ENCODE peak calls at places on chromosomes 4 and X, in four cellular contexts. D is WERI-Rb-1; L is tibial artery; U is CD8-positive, alpha-beta T cell. H is an unnamed sample.

GRCh38 chr4:184648220-184649025 is 824 bp downstream of the CASP3 start:
- DNase-seq in D (peak), L (peak), U (peak), H (peak)

GRCh38 chrX:155767101-155767878 is 113.9 kb upstream of the VAMP7 start:
- DNase-seq in D (peak), L (peak), U (peak), H (peak)

GRCh38 chr4:134308910-134309309 is 107.3 kb upstream of the PABPC4L start:
- DNase-seq in D (no peak), L (no peak), U (no peak), H (no peak)

GRCh38 chr4:148056879-148057278 is 325.0 kb downstream of the ARHGAP10 start:
- DNase-seq in D (no peak), L (peak), U (peak), H (no peak)

GRCh38 chr4:80646061-80646460 is 310.5 kb downstream of the CFAP299 start:
- DNase-seq in D (no peak), L (no peak), U (no peak), H (no peak)

GRCh38 chr4:76311896-76312331 is 5.4 kb downstream of the STBD1 start:
- DNase-seq in D (no peak), L (no peak), U (no peak), H (no peak)

GRCh38 chr4:53233396-53233795 is 132.5 kb downstream of the SCFD2 start:
- DNase-seq in D (no peak), L (no peak), U (no peak), H (no peak)

GRCh38 chr4:6473264-6474052 is 1.0 kb upstream of the PPP2R2C start:
- DNase-seq in D (no peak), L (no peak), U (no peak), H (no peak)

GRCh38 chr4:4781936-4782754 is 77.3 kb upstream of the MSX1 start:
- DNase-seq in D (no peak), L (no peak), U (no peak), H (no peak)

GRCh38 chrX:119008122-119008744 is 33.8 kb downstream of the LONRF3 start:
- DNase-seq in D (peak), L (no peak), U (peak), H (no peak)

GRCh38 chr4:17502764-17503163 is 9.1 kb downstream of the QDPR start:
- DNase-seq in D (no peak), L (no peak), U (no peak), H (no peak)

GRCh38 chr4:75800972-75801371 is 76.6 kb downstream of the USO1 start:
- DNase-seq in D (no peak), L (no peak), U (no peak), H (no peak)

GRCh38 chr4:107978716-107979451 is 10.8 kb upstream of the HADH start:
- DNase-seq in D (no peak), L (no peak), U (no peak), H (peak)

GRCh38 chrX:103734125-103734760 is 23.5 kb downstream of the TMEM31 start:
- DNase-seq in D (no peak), L (no peak), U (no peak), H (no peak)

GRCh38 chrX:40104649-40105015 is 6.9 kb upstream of the BCOR start:
- DNase-seq in D (no peak), L (no peak), U (no peak), H (no peak)

GRCh38 chr4:116878280-116878679 is 207.1 kb downstream of the TRAM1L1 start:
- DNase-seq in D (no peak), L (no peak), U (no peak), H (no peak)

GRCh38 chr4:123666486-123666885 is 269.9 kb downstream of the SPRY1 start:
- DNase-seq in D (no peak), L (no peak), U (no peak), H (no peak)

GRCh38 chrX:80808854-80809493 is 703 bp downstream of the BRWD3 start:
- DNase-seq in D (peak), L (peak), U (peak), H (no peak)

GRCh38 chrX:3262906-3263305 is 83.5 kb downstream of the MXRA5 start:
- DNase-seq in D (no peak), L (no peak), U (no peak), H (no peak)

GRCh38 chrX:37686979-37687378 is 1.4 kb downstream of the XK start:
- DNase-seq in D (no peak), L (no peak), U (no peak), H (no peak)

GRCh38 chr4:830776-831482 is 5.0 kb upstream of the CPLX1 start:
- DNase-seq in D (no peak), L (peak), U (no peak), H (no peak)

GRCh38 chr4:75698963-75699228 is 25.5 kb upstream of the USO1 start:
- DNase-seq in D (no peak), L (no peak), U (no peak), H (no peak)

GRCh38 chr4:70903282-70903603 is 1.1 kb downstream of the MOB1B start:
- DNase-seq in D (no peak), L (no peak), U (no peak), H (no peak)

GRCh38 chrX:63475200-63475599 is 124.1 kb upstream of the SPIN4 start:
- DNase-seq in D (no peak), L (no peak), U (no peak), H (no peak)

GRCh38 chr4:125390126-125390525 is 75.4 kb downstream of the FAT4 start:
- DNase-seq in D (no peak), L (no peak), U (no peak), H (no peak)

GRCh38 chr4:183333983-183334382 is 11.8 kb upstream of the CLDN24 start:
- DNase-seq in D (no peak), L (no peak), U (no peak), H (no peak)

GRCh38 chr4:3492741-3493719 is 29.9 kb downstream of the DOK7 start:
- DNase-seq in D (no peak), L (no peak), U (no peak), H (no peak)

GRCh38 chrX:18873189-18873791 is 110.6 kb downstream of the PHKA2 start:
- DNase-seq in D (no peak), L (peak), U (no peak), H (peak)

GRCh38 chr4:156763511-156763910 is 208.1 kb downstream of the PDGFC start:
- DNase-seq in D (no peak), L (no peak), U (no peak), H (no peak)
- H3K27ac ChIP-seq in D (no peak), L (no peak), U (no peak), H (no peak)

GRCh38 chr4:159386620-159387019 is 283.7 kb downstream of the RAPGEF2 start:
- DNase-seq in D (no peak), L (no peak), U (no peak), H (no peak)

GRCh38 chr4:159384619-159385018 is 281.7 kb downstream of the RAPGEF2 start:
- DNase-seq in D (no peak), L (no peak), U (no peak), H (no peak)

GRCh38 chr4:159382875-159383568 is 280.1 kb downstream of the RAPGEF2 start:
- DNase-seq in D (no peak), L (no peak), U (no peak), H (no peak)

GRCh38 chr4:159383569-159383934 is 280.7 kb downstream of the RAPGEF2 start:
- DNase-seq in D (no peak), L (no peak), U (no peak), H (no peak)

DNA sequence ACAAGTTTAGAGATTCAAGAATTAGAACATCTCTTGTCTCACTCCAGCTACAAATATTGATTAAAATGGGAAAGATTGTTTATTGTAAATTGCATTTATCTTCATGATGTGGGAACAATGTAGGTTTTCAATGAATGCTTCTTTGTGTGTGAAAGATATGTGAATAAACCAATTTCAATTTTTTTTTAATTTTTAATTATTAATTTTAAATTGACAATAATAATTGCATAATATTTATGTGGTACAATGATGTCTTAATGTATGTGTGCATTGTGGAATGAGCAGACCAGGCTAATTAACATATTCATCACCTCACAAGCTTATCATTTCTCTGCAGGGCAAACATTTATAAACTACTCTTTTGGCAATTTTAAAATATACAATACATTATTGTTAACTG is 281.1 kb downstream of the RAPGEF2 start:
- DNase-seq in D (no peak), L (no peak), U (no peak), H (no peak)
- H3K27ac ChIP-seq in D (no peak), L (no peak), U (no peak), H (no peak)

GRCh38 chrX:139931646-139932076 is 1.2 kb downstream of the ATP11C start:
- DNase-seq in D (no peak), L (no peak), U (no peak), H (no peak)
- H3K27ac ChIP-seq in D (no peak), L (peak), U (peak), H (no peak)

DNA sequence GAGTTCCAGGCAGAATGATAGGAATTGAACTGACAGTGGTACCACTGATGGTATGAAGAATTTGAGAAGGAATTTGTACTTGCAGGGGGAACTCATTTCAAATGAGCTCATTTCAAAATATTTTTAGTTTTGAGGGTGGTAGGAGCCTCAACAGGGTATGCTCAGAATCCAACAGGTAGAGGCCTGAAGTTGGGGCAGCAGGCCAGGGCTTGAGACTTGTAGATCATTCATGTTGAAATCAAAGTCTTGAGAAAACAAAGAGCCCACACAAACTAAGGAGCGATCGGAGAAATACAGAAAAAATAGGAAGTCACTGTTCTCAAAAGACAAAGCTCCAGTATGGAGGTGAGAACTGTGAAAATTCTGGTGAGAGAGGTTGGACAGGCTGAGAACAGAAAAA is 1.0 kb upstream of the SLC9A6 start:
- DNase-seq in D (no peak), L (no peak), U (no peak), H (no peak)
- H3K27ac ChIP-seq in D (no peak), L (peak), U (peak), H (peak)

DNA sequence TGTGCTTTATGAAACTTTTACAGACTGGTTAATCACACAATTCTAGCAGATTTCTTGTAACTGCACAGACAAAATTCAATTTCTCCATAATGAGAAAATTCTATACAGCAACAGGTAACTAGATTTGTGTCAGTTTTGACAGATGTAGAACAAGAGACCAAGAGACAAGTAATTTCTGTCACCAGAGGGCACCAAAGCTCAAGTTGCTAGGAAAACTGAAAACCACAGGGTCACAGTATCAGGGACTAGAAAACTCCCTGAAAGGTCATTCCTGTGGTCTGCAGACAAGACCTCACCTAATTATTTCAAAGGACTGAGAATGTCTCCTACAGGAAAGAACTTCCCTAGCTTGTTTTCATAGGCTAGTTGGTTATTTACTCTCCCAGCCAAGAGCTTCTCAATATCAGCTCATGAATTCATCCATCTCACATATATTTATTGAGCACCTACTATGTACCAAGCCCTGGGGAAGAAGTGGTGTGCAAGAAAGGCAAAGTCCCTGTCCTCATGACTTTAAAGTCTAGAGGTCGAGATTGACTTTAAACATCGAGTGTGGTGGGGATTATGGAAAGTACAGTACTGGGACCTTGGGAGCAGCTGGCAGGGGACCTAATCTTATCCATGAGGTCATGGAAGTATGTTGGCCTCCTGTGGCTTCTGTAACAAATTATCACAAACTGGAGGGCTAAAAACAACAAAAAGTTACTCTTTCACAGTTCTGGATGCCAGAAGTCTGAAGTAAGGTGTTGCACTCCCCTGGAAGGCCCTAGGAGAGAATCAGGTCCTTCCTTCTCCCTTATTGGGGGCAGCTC is 47.8 kb upstream of the SETD7 start:
- DNase-seq in D (peak), L (no peak), U (peak), H (no peak)
- H3K27ac ChIP-seq in D (no peak), L (no peak), U (no peak), H (no peak)

GRCh38 chr4:48967626-48968025 is 18.4 kb upstream of the CWH43 start:
- DNase-seq in D (no peak), L (no peak), U (no peak), H (no peak)

GRCh38 chr4:48968814-48969213 is 17.3 kb upstream of the CWH43 start:
- DNase-seq in D (no peak), L (no peak), U (no peak), H (no peak)

GRCh38 chr4:48963042-48963679 is 22.9 kb upstream of the CWH43 start:
- DNase-seq in D (peak), L (peak), U (peak), H (peak)

GRCh38 chr4:48970471-48970921 is 15.6 kb upstream of the CWH43 start:
- DNase-seq in D (no peak), L (no peak), U (no peak), H (peak)

GRCh38 chr4:48967101-48967500 is 19.0 kb upstream of the CWH43 start:
- DNase-seq in D (no peak), L (no peak), U (no peak), H (no peak)
- H3K27ac ChIP-seq in D (no peak), L (no peak), U (no peak), H (no peak)

GRCh38 chr4:102580463-102580842 is 79.3 kb downstream of the NFKB1 start:
- DNase-seq in D (no peak), L (no peak), U (no peak), H (no peak)

GRCh38 chr4:102589743-102590142 is 88.6 kb downstream of the NFKB1 start:
- DNase-seq in D (no peak), L (no peak), U (no peak), H (no peak)

GRCh38 chr4:102586644-102587021 is 85.5 kb downstream of the NFKB1 start:
- DNase-seq in D (no peak), L (no peak), U (peak), H (no peak)

GRCh38 chr4:102586002-102586643 is 85.0 kb downstream of the NFKB1 start:
- DNase-seq in D (no peak), L (no peak), U (no peak), H (no peak)

DNA sequence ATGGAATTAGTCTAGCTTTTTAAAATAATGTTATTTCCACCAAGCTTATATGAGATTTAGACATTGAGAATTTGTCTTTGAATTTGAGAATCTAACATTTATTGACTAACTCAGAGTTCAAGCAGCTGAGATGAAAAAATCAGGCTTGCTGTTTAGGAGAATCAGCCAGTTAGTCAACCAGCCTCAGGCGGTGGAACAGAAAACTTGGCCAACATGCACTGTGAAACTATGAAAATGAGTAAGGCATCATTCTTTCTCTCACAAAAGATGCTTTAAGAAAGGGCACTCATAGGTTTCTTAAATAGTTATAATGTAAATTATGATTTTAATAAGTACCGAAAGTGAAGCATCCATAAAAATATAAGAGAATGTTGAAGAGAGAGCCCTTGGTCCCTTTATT is 84.2 kb downstream of the NFKB1 start:
- DNase-seq in D (no peak), L (no peak), U (no peak), H (no peak)
- H3K27ac ChIP-seq in D (no peak), L (no peak), U (no peak), H (no peak)